ENCODE peak calls at places on chromosomes 1 and 21, in nine cellular contexts. One of them, this sample, is unnamed.
A peak's percentile ranks its signal among the peaks of the same experiment; 100 is the strongest.

GRCh38 chr1:19339199-19339861 is 27.2 kb downstream of the SLC66A1 start:
- DNase-seq in aorta: no peak
- DNase-seq in A549: no peak
- DNase-seq in CD8-positive, alpha-beta memory T cell: no peak
- DNase-seq in right atrium auricular region: no peak
- DNase-seq in endodermal cell: no peak
- DNase-seq in left lung: peak; percentile 47
- DNase-seq in tibial nerve: no peak
- DNase-seq in spleen: no peak
- DNase-seq in this sample: no peak

GRCh38 chr21:42833439-42833815 is 45.9 kb downstream of the WDR4 start:
- DNase-seq in spleen: peak; percentile 75
- DNase-seq in left lung: no peak
- DNase-seq in CD8-positive, alpha-beta memory T cell: no peak
- DNase-seq in right atrium auricular region: no peak
- DNase-seq in A549: peak; percentile 61
- DNase-seq in tibial nerve: no peak
- DNase-seq in aorta: no peak
- DNase-seq in endodermal cell: peak; percentile 82
- DNase-seq in this sample: peak; percentile 39

GRCh38 chr1:204417231-204417997 is 5.8 kb upstream of the PPP1R15B start:
- DNase-seq in A549: peak; percentile 97
- DNase-seq in endodermal cell: peak; percentile 73
- DNase-seq in tibial nerve: no peak
- DNase-seq in left lung: no peak
- DNase-seq in CD8-positive, alpha-beta memory T cell: no peak
- DNase-seq in right atrium auricular region: peak; percentile 76
- DNase-seq in spleen: no peak
- DNase-seq in aorta: peak; percentile 82
- DNase-seq in this sample: peak; percentile 65

GRCh38 chr1:63870152-63870551 is 96.3 kb downstream of the ROR1 start:
- DNase-seq in right atrium auricular region: no peak
- DNase-seq in endodermal cell: no peak
- DNase-seq in tibial nerve: no peak
- DNase-seq in CD8-positive, alpha-beta memory T cell: no peak
- DNase-seq in left lung: no peak
- DNase-seq in aorta: no peak
- DNase-seq in A549: no peak
- DNase-seq in spleen: no peak
- DNase-seq in this sample: no peak

GRCh38 chr21:46639489-46640386 is 4.3 kb downstream of the PRMT2 start:
- DNase-seq in spleen: no peak
- DNase-seq in A549: peak; percentile 34
- DNase-seq in endodermal cell: no peak
- DNase-seq in aorta: no peak
- DNase-seq in right atrium auricular region: no peak
- DNase-seq in left lung: no peak
- DNase-seq in tibial nerve: no peak
- DNase-seq in CD8-positive, alpha-beta memory T cell: no peak
- DNase-seq in this sample: no peak

GRCh38 chr21:45836694-45837670 is 144.6 kb upstream of the COL6A1 start:
- DNase-seq in aorta: no peak
- DNase-seq in tibial nerve: no peak
- DNase-seq in A549: no peak
- DNase-seq in spleen: no peak
- DNase-seq in CD8-positive, alpha-beta memory T cell: no peak
- DNase-seq in left lung: no peak
- DNase-seq in right atrium auricular region: no peak
- DNase-seq in endodermal cell: peak; percentile 33
- DNase-seq in this sample: no peak

GRCh38 chr1:170126691-170127090 is 19.1 kb upstream of the NTMT2 start:
- DNase-seq in spleen: no peak
- DNase-seq in left lung: no peak
- DNase-seq in CD8-positive, alpha-beta memory T cell: no peak
- DNase-seq in tibial nerve: no peak
- DNase-seq in endodermal cell: peak; percentile 69
- DNase-seq in aorta: no peak
- DNase-seq in A549: peak; percentile 3
- DNase-seq in right atrium auricular region: no peak
- DNase-seq in this sample: no peak

GRCh38 chr1:89546082-89546889 is 21.7 kb downstream of the LRRC8B start:
- DNase-seq in left lung: no peak
- DNase-seq in aorta: no peak
- DNase-seq in CD8-positive, alpha-beta memory T cell: no peak
- DNase-seq in right atrium auricular region: no peak
- DNase-seq in spleen: no peak
- DNase-seq in endodermal cell: no peak
- DNase-seq in A549: no peak
- DNase-seq in tibial nerve: no peak
- DNase-seq in this sample: no peak

GRCh38 chr1:209445576-209445975 is 137.9 kb upstream of the CAMK1G start:
- DNase-seq in spleen: no peak
- DNase-seq in A549: no peak
- DNase-seq in CD8-positive, alpha-beta memory T cell: no peak
- DNase-seq in aorta: no peak
- DNase-seq in right atrium auricular region: no peak
- DNase-seq in left lung: no peak
- DNase-seq in tibial nerve: no peak
- DNase-seq in endodermal cell: no peak
- DNase-seq in this sample: no peak

GRCh38 chr1:147600119-147601111 is 59.1 kb downstream of the BCL9 start:
- DNase-seq in tibial nerve: no peak
- DNase-seq in aorta: no peak
- DNase-seq in spleen: no peak
- DNase-seq in endodermal cell: no peak
- DNase-seq in left lung: no peak
- DNase-seq in A549: peak; percentile 14
- DNase-seq in CD8-positive, alpha-beta memory T cell: no peak
- DNase-seq in right atrium auricular region: no peak
- DNase-seq in this sample: no peak

DNA sequence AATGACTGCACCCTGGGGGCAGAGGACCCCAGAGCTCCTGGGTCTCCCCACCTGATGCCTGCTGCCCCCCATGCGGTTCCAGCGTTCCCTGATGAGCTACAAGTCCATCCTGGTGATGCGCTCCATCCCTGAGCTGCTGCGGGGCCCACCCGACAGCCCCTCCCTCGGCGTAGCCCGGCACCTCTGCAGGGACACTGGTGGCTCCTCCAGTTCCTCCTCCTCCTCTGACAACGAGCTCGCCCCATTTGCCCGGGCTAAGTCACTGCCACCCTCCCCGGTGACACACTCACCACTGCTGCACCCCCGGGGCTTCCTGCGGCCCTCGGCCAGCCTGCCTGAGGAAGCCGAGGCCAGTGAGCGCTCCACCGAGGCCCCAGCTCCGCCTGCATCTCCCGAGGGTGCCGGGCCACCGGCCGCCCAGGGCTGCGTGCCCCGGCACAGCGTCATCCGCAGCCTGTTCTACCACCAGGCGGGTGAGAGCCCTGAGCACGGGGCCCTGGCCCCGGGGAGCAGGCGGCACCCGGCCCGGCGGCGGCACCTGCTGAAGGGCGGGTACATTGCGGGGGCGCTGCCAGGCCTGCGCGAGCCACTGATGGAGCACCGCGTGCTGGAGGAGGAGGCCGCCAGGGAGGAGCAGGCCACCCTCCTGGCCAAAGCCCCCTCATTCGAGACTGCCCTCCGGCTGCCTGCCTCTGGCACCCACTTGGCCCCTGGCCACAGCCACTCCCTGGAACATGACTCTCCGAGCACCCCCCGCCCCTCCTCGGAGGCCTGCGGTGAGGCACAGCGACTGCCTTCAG is 35.5 kb downstream of the TRIM11 start:
- DNase-seq in aorta: peak; percentile 47
- DNase-seq in CD8-positive, alpha-beta memory T cell: no peak
- DNase-seq in tibial nerve: no peak
- DNase-seq in A549: no peak
- DNase-seq in left lung: peak; percentile 77
- DNase-seq in right atrium auricular region: no peak
- DNase-seq in spleen: no peak
- DNase-seq in endodermal cell: no peak
- DNase-seq in this sample: no peak
- H3K4me1 ChIP-seq in aorta: no peaks in the 10 kb centered on the region
- H3K4me1 ChIP-seq in CD8-positive, alpha-beta memory T cell: no peaks in the 10 kb centered on the region
- H3K4me1 ChIP-seq in tibial nerve: peaks cover 19% of the 10 kb centered on the region
- H3K4me1 ChIP-seq in A549: no peaks in the 10 kb centered on the region
- H3K4me1 ChIP-seq in left lung: no peaks in the 10 kb centered on the region
- H3K4me1 ChIP-seq in right atrium auricular region: peaks cover 87% of the 10 kb centered on the region
- H3K4me1 ChIP-seq in spleen: peaks cover 63% of the 10 kb centered on the region
- H3K4me1 ChIP-seq in endodermal cell: peaks cover 4% of the 10 kb centered on the region
- H3K4me1 ChIP-seq in this sample: peaks cover 4% of the 10 kb centered on the region

GRCh38 chr1:81052162-81052561 is 748.6 kb upstream of the ADGRL2 start:
- DNase-seq in left lung: no peak
- DNase-seq in CD8-positive, alpha-beta memory T cell: no peak
- DNase-seq in aorta: no peak
- DNase-seq in endodermal cell: no peak
- DNase-seq in spleen: no peak
- DNase-seq in right atrium auricular region: no peak
- DNase-seq in A549: no peak
- DNase-seq in tibial nerve: no peak
- DNase-seq in this sample: no peak

GRCh38 chr1:81053826-81054225 is 746.9 kb upstream of the ADGRL2 start:
- DNase-seq in A549: no peak
- DNase-seq in left lung: peak; percentile 28
- DNase-seq in endodermal cell: no peak
- DNase-seq in spleen: no peak
- DNase-seq in tibial nerve: no peak
- DNase-seq in CD8-positive, alpha-beta memory T cell: no peak
- DNase-seq in right atrium auricular region: no peak
- DNase-seq in aorta: no peak
- DNase-seq in this sample: no peak

GRCh38 chr1:81044708-81045107 is 756.0 kb upstream of the ADGRL2 start:
- DNase-seq in endodermal cell: no peak
- DNase-seq in aorta: no peak
- DNase-seq in tibial nerve: no peak
- DNase-seq in left lung: no peak
- DNase-seq in CD8-positive, alpha-beta memory T cell: no peak
- DNase-seq in A549: no peak
- DNase-seq in spleen: no peak
- DNase-seq in right atrium auricular region: no peak
- DNase-seq in this sample: no peak

DNA sequence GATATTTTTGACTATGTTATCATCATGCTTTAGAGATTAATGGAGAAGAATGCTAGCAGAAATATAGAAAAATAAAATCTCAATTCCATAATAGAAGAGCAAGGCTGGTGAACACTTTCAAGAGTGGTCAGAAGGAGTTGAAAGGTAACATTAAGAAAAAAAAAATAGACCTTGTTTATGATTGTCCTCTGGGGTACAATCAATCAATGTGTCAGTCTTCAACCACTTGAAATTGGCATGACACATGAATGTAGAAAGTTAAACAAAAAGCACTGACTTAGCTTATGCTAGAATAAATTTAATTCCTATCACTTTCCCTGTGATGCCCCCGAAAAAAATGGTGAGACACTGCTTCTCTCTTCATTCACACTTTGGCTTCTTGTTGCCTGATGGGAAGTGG is 750.3 kb upstream of the ADGRL2 start:
- DNase-seq in endodermal cell: no peak
- DNase-seq in spleen: no peak
- DNase-seq in A549: no peak
- DNase-seq in CD8-positive, alpha-beta memory T cell: no peak
- DNase-seq in aorta: no peak
- DNase-seq in left lung: no peak
- DNase-seq in right atrium auricular region: no peak
- DNase-seq in tibial nerve: no peak
- DNase-seq in this sample: no peak
- H3K9me3 ChIP-seq in endodermal cell: no peaks in the 10 kb centered on the region
- H3K9me3 ChIP-seq in spleen: no peaks in the 10 kb centered on the region
- H3K9me3 ChIP-seq in A549: no peaks in the 10 kb centered on the region
- H3K9me3 ChIP-seq in CD8-positive, alpha-beta memory T cell: no peaks in the 10 kb centered on the region
- H3K9me3 ChIP-seq in aorta: no peaks in the 10 kb centered on the region
- H3K9me3 ChIP-seq in left lung: no peaks in the 10 kb centered on the region
- H3K9me3 ChIP-seq in right atrium auricular region: no peaks in the 10 kb centered on the region
- H3K9me3 ChIP-seq in tibial nerve: no peaks in the 10 kb centered on the region
- H3K9me3 ChIP-seq in this sample: no peaks in the 10 kb centered on the region

GRCh38 chr1:26543444-26543835 is 13.9 kb downstream of the RPS6KA1 start:
- DNase-seq in tibial nerve: no peak
- DNase-seq in CD8-positive, alpha-beta memory T cell: no peak
- DNase-seq in aorta: no peak
- DNase-seq in spleen: no peak
- DNase-seq in right atrium auricular region: no peak
- DNase-seq in left lung: no peak
- DNase-seq in A549: no peak
- DNase-seq in endodermal cell: no peak
- DNase-seq in this sample: no peak

GRCh38 chr1:26544156-26544555 is 14.6 kb downstream of the RPS6KA1 start:
- DNase-seq in spleen: no peak
- DNase-seq in tibial nerve: no peak
- DNase-seq in right atrium auricular region: no peak
- DNase-seq in endodermal cell: no peak
- DNase-seq in left lung: no peak
- DNase-seq in CD8-positive, alpha-beta memory T cell: no peak
- DNase-seq in aorta: no peak
- DNase-seq in A549: no peak
- DNase-seq in this sample: no peak

GRCh38 chr1:26541816-26542711 is 12.5 kb downstream of the RPS6KA1 start:
- DNase-seq in A549: no peak
- DNase-seq in spleen: peak; percentile 96
- DNase-seq in right atrium auricular region: peak; percentile 88
- DNase-seq in CD8-positive, alpha-beta memory T cell: peak; percentile 57
- DNase-seq in endodermal cell: peak; percentile 91
- DNase-seq in left lung: peak; percentile 93
- DNase-seq in tibial nerve: peak; percentile 29
- DNase-seq in aorta: peak; percentile 94
- DNase-seq in this sample: peak; percentile 89

GRCh38 chr1:26541431-26541815 is 11.9 kb downstream of the RPS6KA1 start:
- DNase-seq in CD8-positive, alpha-beta memory T cell: no peak
- DNase-seq in right atrium auricular region: no peak
- DNase-seq in aorta: no peak
- DNase-seq in A549: no peak
- DNase-seq in left lung: no peak
- DNase-seq in tibial nerve: no peak
- DNase-seq in spleen: no peak
- DNase-seq in endodermal cell: no peak
- DNase-seq in this sample: no peak

GRCh38 chr1:26542781-26543443 is 13.4 kb downstream of the RPS6KA1 start:
- DNase-seq in right atrium auricular region: no peak
- DNase-seq in spleen: peak; percentile 88
- DNase-seq in left lung: no peak
- DNase-seq in aorta: no peak
- DNase-seq in endodermal cell: no peak
- DNase-seq in tibial nerve: no peak
- DNase-seq in CD8-positive, alpha-beta memory T cell: no peak
- DNase-seq in A549: no peak
- DNase-seq in this sample: no peak
- H3K4me3 ChIP-seq in right atrium auricular region: no peak overlapping the region
- H3K4me3 ChIP-seq in spleen: peak overlapping the region; percentile 24
- H3K4me3 ChIP-seq in left lung: no peak overlapping the region
- H3K4me3 ChIP-seq in aorta: no peak overlapping the region
- H3K4me3 ChIP-seq in endodermal cell: no peak overlapping the region
- H3K4me3 ChIP-seq in tibial nerve: peak overlapping the region; percentile 7
- H3K4me3 ChIP-seq in CD8-positive, alpha-beta memory T cell: peak overlapping the region; percentile 60
- H3K4me3 ChIP-seq in A549: no peak overlapping the region
- H3K4me3 ChIP-seq in this sample: no peak overlapping the region

DNA sequence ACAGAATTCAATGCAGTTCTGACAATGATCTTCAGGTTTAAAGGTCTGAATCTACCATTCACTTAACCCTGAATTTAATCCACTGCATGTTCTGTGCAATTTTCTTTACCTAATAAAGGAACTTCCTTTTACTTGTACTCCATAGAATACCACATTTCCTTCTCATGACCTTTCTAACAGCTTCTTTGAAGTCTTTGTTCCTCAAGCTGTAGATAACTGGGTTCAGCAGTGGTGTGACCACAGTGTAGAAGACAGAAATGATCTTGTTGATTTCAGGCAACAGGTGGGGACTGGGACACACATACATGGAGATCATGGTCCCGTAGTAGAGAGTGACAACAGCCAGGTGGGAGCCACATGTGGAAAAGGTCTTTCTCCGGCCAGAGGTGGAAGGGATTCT is 877 bp downstream of the OR11L1 start:
- DNase-seq in CD8-positive, alpha-beta memory T cell: no peak
- DNase-seq in tibial nerve: no peak
- DNase-seq in spleen: no peak
- DNase-seq in aorta: no peak
- DNase-seq in left lung: no peak
- DNase-seq in A549: no peak
- DNase-seq in endodermal cell: no peak
- DNase-seq in right atrium auricular region: no peak
- DNase-seq in this sample: no peak
- H3K4me1 ChIP-seq in CD8-positive, alpha-beta memory T cell: no peaks in the 10 kb centered on the region
- H3K4me1 ChIP-seq in tibial nerve: no peaks in the 10 kb centered on the region
- H3K4me1 ChIP-seq in spleen: no peaks in the 10 kb centered on the region
- H3K4me1 ChIP-seq in aorta: no peaks in the 10 kb centered on the region
- H3K4me1 ChIP-seq in left lung: no peaks in the 10 kb centered on the region
- H3K4me1 ChIP-seq in A549: no peaks in the 10 kb centered on the region
- H3K4me1 ChIP-seq in endodermal cell: no peaks in the 10 kb centered on the region
- H3K4me1 ChIP-seq in right atrium auricular region: no peaks in the 10 kb centered on the region
- H3K4me1 ChIP-seq in this sample: no peaks in the 10 kb centered on the region